ENCODE peak calls at places on chromosome 3, in seven cellular contexts. S is mesothelial cell of epicardium, H is choroid plexus epithelial cell, Y is astrocyte, W is IMR-90, F is iPS DF 6.9, D is cerebellum. A is an unnamed sample.

GRCh38 chr3:142645236-142645793 is 49.1 kb downstream of the PLS1 start:
- DNase-seq in S (no peak), H (peak), Y (peak), W (peak), F (no peak), D (no peak), A (no peak)

GRCh38 chr3:20051123-20051806 is 11.0 kb downstream of the KAT2B start:
- DNase-seq in S (no peak), H (no peak), Y (no peak), W (no peak), F (no peak), D (no peak), A (no peak)

GRCh38 chr3:13580256-13581023 is 31.5 kb downstream of the FBLN2 start:
- DNase-seq in S (no peak), H (no peak), Y (no peak), W (no peak), F (no peak), D (peak), A (no peak)

GRCh38 chr3:26622634-26623408 is at the start of gene LRRC3B:
- DNase-seq in S (peak), H (no peak), Y (no peak), W (no peak), F (no peak), D (peak), A (no peak)

GRCh38 chr3:4573153-4573552 is 80.0 kb downstream of the ITPR1 start:
- DNase-seq in S (no peak), H (no peak), Y (no peak), W (no peak), F (no peak), D (no peak), A (no peak)

GRCh38 chr3:13261908-13262307 is 158.2 kb downstream of the NUP210 start:
- DNase-seq in S (no peak), H (no peak), Y (no peak), W (no peak), F (no peak), D (no peak), A (no peak)

GRCh38 chr3:152444029-152444641 is 175.4 kb downstream of the MBNL1 start:
- DNase-seq in S (no peak), H (peak), Y (peak), W (peak), F (no peak), D (peak), A (no peak)

GRCh38 chr3:196821806-196822355 is 45.8 kb upstream of the SENP5 start:
- DNase-seq in S (no peak), H (no peak), Y (peak), W (no peak), F (no peak), D (no peak), A (no peak)

GRCh38 chr3:42556089-42556632 is 25.6 kb downstream of the SEC22C start:
- DNase-seq in S (no peak), H (no peak), Y (no peak), W (no peak), F (no peak), D (peak), A (no peak)

GRCh38 chr3:29311805-29312204 is 30.9 kb downstream of the RBMS3 start:
- DNase-seq in S (no peak), H (no peak), Y (no peak), W (no peak), F (no peak), D (no peak), A (no peak)

GRCh38 chr3:151630938-151631417 is 102.7 kb upstream of the AADACL2 start:
- DNase-seq in S (no peak), H (peak), Y (peak), W (peak), F (no peak), D (no peak), A (no peak)

GRCh38 chr3:147410518-147411234 is 1.5 kb downstream of the ZIC1 start:
- DNase-seq in S (no peak), H (peak), Y (peak), W (peak), F (no peak), D (no peak), A (no peak)

GRCh38 chr3:17151598-17152373 is 267.0 kb downstream of the PLCL2 start:
- DNase-seq in S (no peak), H (peak), Y (no peak), W (no peak), F (no peak), D (no peak), A (no peak)

GRCh38 chr3:65666426-65667091 is 372.2 kb downstream of the MAGI1 start:
- DNase-seq in S (no peak), H (peak), Y (peak), W (peak), F (no peak), D (no peak), A (no peak)

GRCh38 chr3:36876181-36876936 is 68.5 kb downstream of the TRANK1 start:
- DNase-seq in S (no peak), H (no peak), Y (no peak), W (no peak), F (no peak), D (no peak), A (no peak)

GRCh38 chr3:88203537-88204143 is 53.9 kb downstream of the C3orf38 start:
- DNase-seq in S (peak), H (peak), Y (peak), W (peak), F (peak), D (peak), A (peak)

GRCh38 chr3:186669378-186670084 is 3.7 kb downstream of the HRG start:
- DNase-seq in S (no peak), H (no peak), Y (no peak), W (no peak), F (no peak), D (no peak), A (no peak)

GRCh38 chr3:97896129-97896528 is 74.3 kb downstream of the CRYBG3 start:
- DNase-seq in S (no peak), H (no peak), Y (no peak), W (no peak), F (no peak), D (no peak), A (no peak)

GRCh38 chr3:193743702-193744047 is 150.7 kb downstream of the OPA1 start:
- DNase-seq in S (no peak), H (peak), Y (peak), W (no peak), F (no peak), D (no peak), A (no peak)

GRCh38 chr3:115165266-115165665 is 18.2 kb upstream of the ZBTB20 start:
- DNase-seq in S (no peak), H (no peak), Y (no peak), W (no peak), F (no peak), D (no peak), A (no peak)

GRCh38 chr3:153595186-153595815 is 433.3 kb downstream of the RAP2B start:
- DNase-seq in S (no peak), H (peak), Y (peak), W (peak), F (peak), D (no peak), A (no peak)

GRCh38 chr3:134369861-134370596 is 4.2 kb downstream of the AMOTL2 start:
- DNase-seq in S (no peak), H (no peak), Y (no peak), W (no peak), F (no peak), D (no peak), A (no peak)

A was measured in hypothalamus.